ENCODE peak calls at places on chromosomes 4 and X, in nine cellular contexts. I is EL; F is stimulated activated naive B cell treated with anti-CD40 and anti-IgM and Interleukin-4, amounts not matched to agents 10 μg/mL and 1 μg/mL and 100 μg/mL, for 72 hours; T is aorta; D is caudate nucleus; C is activated CD4-positive, alpha-beta T cell treated with anti-CD3 and anti-CD28 coated beads for 24 hours; M is AG09309; X is amniotic stem cell; N is BE2C. K is an unnamed sample.

GRCh38 chrX:46589977-46590723 is 16.6 kb downstream of the CHST7 start:
- DNase-seq in I (peak; percentile 63), F (no peak), T (no peak), D (no peak), C (no peak), M (peak; percentile 57), X (no peak), N (no peak), K (no peak)

GRCh38 chr4:5220028-5220427 is 168.7 kb downstream of the STK32B start:
- DNase-seq in I (peak; percentile 33), F (no peak), T (no peak), D (no peak), C (no peak), M (no peak), X (no peak), N (peak; percentile 21), K (no peak)

GRCh38 chrX:55008571-55009358 is 8.6 kb downstream of the APEX2 start:
- DNase-seq in I (peak; percentile 67), F (no peak), T (no peak), D (no peak), C (no peak), M (peak; percentile 14), X (no peak), N (no peak), K (no peak)

GRCh38 chrX:22690116-22690515 is 309.6 kb upstream of the DDX53 start:
- DNase-seq in I (peak; percentile 24), F (no peak), T (no peak), D (no peak), C (no peak), M (no peak), X (no peak), N (peak; percentile 15), K (no peak)

GRCh38 chrX:9644335-9644734 is 121.3 kb downstream of the GPR143 start:
- DNase-seq in I (no peak), F (peak; percentile 75), T (no peak), D (no peak), C (peak; percentile 1), M (no peak), X (no peak), N (no peak), K (no peak)

GRCh38 chrX:19889582-19890342 is 2.4 kb upstream of the SH3KBP1 start:
- DNase-seq in I (peak; percentile 73), F (no peak), T (no peak), D (no peak), C (no peak), M (no peak), X (no peak), N (peak; percentile 51), K (no peak)

GRCh38 chr4:37243061-37243460 is 1.5 kb upstream of the NWD2 start:
- DNase-seq in I (no peak), F (no peak), T (no peak), D (no peak), C (no peak), M (no peak), X (no peak), N (no peak), K (no peak)

GRCh38 chrX:7996414-7996813 is 69.2 kb upstream of the PNPLA4 start:
- DNase-seq in I (peak; percentile 18), F (no peak), T (no peak), D (peak; percentile 0), C (no peak), M (no peak), X (no peak), N (peak; percentile 15), K (peak; percentile 38)